ENCODE peak calls at places on chromosomes 16 and 17, in ten cellular contexts. K is A673; M is A549; C is GOT3; N is IMR-90; Q is T-helper 1 cell; F is activated T-helper 9 cell treated with anti-CD3 and anti-CD28 coated beads, Interleukin-2, amount 50 U/mL, for 16 hours; G is stimulated activated naive CD4-positive, alpha-beta T cell; A is fibroblast of lung; O is NCI-H1048. H is an unnamed sample.
A peak's percentile ranks its signal among the peaks of the same experiment; 100 is the strongest.

GRCh38 chr17:39627170-39627716 is 491 bp downstream of the PPP1R1B start:
- DNase-seq in K (no peak), F (no peak), Q (no peak), N (no peak), A (no peak), M (no peak), O (no peak), C (no peak), G (no peak), H (no peak)

GRCh38 chr17:40329981-40330794 is 21.2 kb downstream of the RARA start:
- DNase-seq in Q (peak; percentile 80), O (no peak), F (no peak), M (no peak), C (no peak), N (no peak), G (no peak), K (no peak), A (no peak), H (no peak)

GRCh38 chr16:2429771-2430663 is 770 bp downstream of the CCNF start:
- DNase-seq in M (no peak), C (no peak), G (peak; percentile 26), F (no peak), O (no peak), Q (peak; percentile 36), N (peak; percentile 19), A (peak; percentile 36), K (peak; percentile 40), H (no peak)

GRCh38 chr16:67884-68789 is 4.3 kb downstream of the RHBDF1 start:
- DNase-seq in F (no peak), K (no peak), A (peak; percentile 61), M (no peak), C (no peak), Q (no peak), O (no peak), G (no peak), N (peak; percentile 49), H (peak; percentile 48)

GRCh38 chr16:85902366-85903155 is 3.6 kb downstream of the IRF8 start:
- DNase-seq in Q (peak; percentile 61), C (no peak), O (no peak), N (no peak), G (peak; percentile 44), A (no peak), F (peak; percentile 28), M (no peak), K (no peak), H (no peak)

GRCh38 chr17:78359216-78359935 is 501 bp downstream of the SOCS3 start:
- DNase-seq in F (no peak), G (peak; percentile 50), Q (no peak), M (peak; percentile 64), K (peak; percentile 52), N (no peak), C (peak; percentile 72), A (peak; percentile 52), O (no peak), H (peak; percentile 70)

GRCh38 chr16:11681526-11681925 is 13.3 kb downstream of the SNN start:
- DNase-seq in G (no peak), Q (peak; percentile 50), C (no peak), F (no peak), A (no peak), O (no peak), K (no peak), M (no peak), N (no peak), H (no peak)

GRCh38 chr16:77452243-77452642 is 17.4 kb upstream of the ADAMTS18 start:
- DNase-seq in Q (no peak), F (no peak), A (no peak), C (no peak), N (no peak), O (no peak), M (no peak), K (no peak), G (no peak), H (no peak)

GRCh38 chr16:24668481-24669001 is 60.9 kb upstream of the TNRC6A start:
- DNase-seq in C (no peak), G (no peak), M (no peak), N (peak; percentile 65), A (peak; percentile 60), F (peak; percentile 12), K (peak; percentile 46), Q (peak; percentile 10), O (no peak), H (no peak)

GRCh38 chr17:38925263-38925995 is at the start of gene LASP1NB:
- DNase-seq in K (no peak), N (peak; percentile 70), Q (peak; percentile 28), A (peak; percentile 51), O (no peak), G (peak; percentile 54), M (no peak), F (no peak), C (no peak), H (peak; percentile 54)